ENCODE peak calls at places on chromosomes 6 and 20, in four cellular contexts. One of them, this sample, is unnamed.

GRCh38 chr6:130853555-130854183 is 26.5 kb downstream of the SMLR1 start:
- DNase-seq in lung: no peak
- DNase-seq in heart right ventricle: no peak
- DNase-seq in IMR-90: peak; percentile 73
- DNase-seq in this sample: no peak

GRCh38 chr20:20520776-20521175 is 152.9 kb downstream of the INSM1 start:
- DNase-seq in lung: no peak
- DNase-seq in heart right ventricle: no peak
- DNase-seq in IMR-90: peak; percentile 60
- DNase-seq in this sample: no peak

GRCh38 chr6:13304580-13305255 is 23.6 kb downstream of the TBC1D7 start:
- DNase-seq in lung: peak; percentile 23
- DNase-seq in heart right ventricle: no peak
- DNase-seq in IMR-90: no peak
- DNase-seq in this sample: peak; percentile 28

GRCh38 chr20:47888351-47888750 is 103.1 kb upstream of the SULF2 start:
- DNase-seq in lung: no peak
- DNase-seq in heart right ventricle: no peak
- DNase-seq in IMR-90: no peak
- DNase-seq in this sample: no peak

GRCh38 chr6:74100719-74101287 is 404.8 kb downstream of the CD109 start:
- DNase-seq in lung: no peak
- DNase-seq in heart right ventricle: no peak
- DNase-seq in IMR-90: peak; percentile 36
- DNase-seq in this sample: no peak

GRCh38 chr6:84926756-84927155 is 162.4 kb upstream of the TBX18 start:
- DNase-seq in lung: no peak
- DNase-seq in heart right ventricle: no peak
- DNase-seq in IMR-90: no peak
- DNase-seq in this sample: no peak

GRCh38 chr6:165417298-165417865 is 108.0 kb upstream of the C6orf118 start:
- DNase-seq in lung: no peak
- DNase-seq in heart right ventricle: no peak
- DNase-seq in IMR-90: no peak
- DNase-seq in this sample: no peak

GRCh38 chr6:82380566-82381185 is 17.1 kb downstream of the TPBG start:
- DNase-seq in lung: no peak
- DNase-seq in heart right ventricle: no peak
- DNase-seq in IMR-90: no peak
- DNase-seq in this sample: no peak

GRCh38 chr6:33716379-33716778 is 4.9 kb upstream of the UQCC2 start:
- DNase-seq in lung: no peak
- DNase-seq in heart right ventricle: no peak
- DNase-seq in IMR-90: no peak
- DNase-seq in this sample: no peak

GRCh38 chr20:1278993-1279392 is 12.9 kb downstream of the SNPH start:
- DNase-seq in lung: no peak
- DNase-seq in heart right ventricle: no peak
- DNase-seq in IMR-90: no peak
- DNase-seq in this sample: no peak

GRCh38 chr20:37406010-37406998 is 60.4 kb downstream of the SRC start:
- DNase-seq in lung: no peak
- DNase-seq in heart right ventricle: no peak
- DNase-seq in IMR-90: peak; percentile 28
- DNase-seq in this sample: no peak

GRCh38 chr6:50966986-50967385 is 148.3 kb downstream of the TFAP2B start:
- DNase-seq in lung: no peak
- DNase-seq in heart right ventricle: no peak
- DNase-seq in IMR-90: no peak
- DNase-seq in this sample: no peak

GRCh38 chr6:133951881-133952814 is 876 bp upstream of the TBPL1 start:
- DNase-seq in lung: peak; percentile 65
- DNase-seq in heart right ventricle: peak; percentile 71
- DNase-seq in IMR-90: peak; percentile 80
- DNase-seq in this sample: peak; percentile 64

GRCh38 chr6:135475292-135475886 is 22.2 kb downstream of the AHI1 start:
- DNase-seq in lung: no peak
- DNase-seq in heart right ventricle: no peak
- DNase-seq in IMR-90: peak; percentile 73
- DNase-seq in this sample: no peak

GRCh38 chr6:135481786-135482369 is 15.7 kb downstream of the AHI1 start:
- DNase-seq in lung: no peak
- DNase-seq in heart right ventricle: no peak
- DNase-seq in IMR-90: peak; percentile 19
- DNase-seq in this sample: no peak

GRCh38 chr6:135474362-135474761 is 23.2 kb downstream of the AHI1 start:
- DNase-seq in lung: no peak
- DNase-seq in heart right ventricle: no peak
- DNase-seq in IMR-90: no peak
- DNase-seq in this sample: no peak

DNA sequence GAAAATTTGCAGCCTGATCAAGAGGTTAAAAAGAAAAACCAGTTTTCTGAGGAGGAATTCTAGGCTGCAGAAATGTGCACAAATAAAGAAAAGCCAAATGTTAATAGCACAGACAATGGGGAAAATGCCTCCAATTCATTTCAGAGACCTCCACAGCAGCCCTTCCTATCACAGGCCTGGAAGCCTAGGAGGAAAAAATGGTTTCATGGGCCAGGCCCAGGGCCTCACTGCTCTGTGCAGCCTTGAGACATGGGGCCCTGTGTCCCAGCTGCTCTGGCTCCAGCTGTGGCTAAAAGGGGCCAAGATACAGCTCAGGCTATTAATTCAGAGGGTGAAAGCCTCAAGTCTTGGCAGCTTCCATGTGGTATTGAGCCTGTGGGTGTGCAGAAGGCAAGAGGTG is 18.9 kb downstream of the AHI1 start:
- DNase-seq in lung: no peak
- DNase-seq in heart right ventricle: no peak
- DNase-seq in IMR-90: no peak
- DNase-seq in this sample: no peak
- H3K9me3 ChIP-seq in lung: peaks cover 6% of the 10 kb centered on the region
- H3K9me3 ChIP-seq in heart right ventricle: peaks cover 37% of the 10 kb centered on the region
- H3K9me3 ChIP-seq in IMR-90: peaks cover 33% of the 10 kb centered on the region
- H3K9me3 ChIP-seq in this sample: no peaks in the 10 kb centered on the region

DNA sequence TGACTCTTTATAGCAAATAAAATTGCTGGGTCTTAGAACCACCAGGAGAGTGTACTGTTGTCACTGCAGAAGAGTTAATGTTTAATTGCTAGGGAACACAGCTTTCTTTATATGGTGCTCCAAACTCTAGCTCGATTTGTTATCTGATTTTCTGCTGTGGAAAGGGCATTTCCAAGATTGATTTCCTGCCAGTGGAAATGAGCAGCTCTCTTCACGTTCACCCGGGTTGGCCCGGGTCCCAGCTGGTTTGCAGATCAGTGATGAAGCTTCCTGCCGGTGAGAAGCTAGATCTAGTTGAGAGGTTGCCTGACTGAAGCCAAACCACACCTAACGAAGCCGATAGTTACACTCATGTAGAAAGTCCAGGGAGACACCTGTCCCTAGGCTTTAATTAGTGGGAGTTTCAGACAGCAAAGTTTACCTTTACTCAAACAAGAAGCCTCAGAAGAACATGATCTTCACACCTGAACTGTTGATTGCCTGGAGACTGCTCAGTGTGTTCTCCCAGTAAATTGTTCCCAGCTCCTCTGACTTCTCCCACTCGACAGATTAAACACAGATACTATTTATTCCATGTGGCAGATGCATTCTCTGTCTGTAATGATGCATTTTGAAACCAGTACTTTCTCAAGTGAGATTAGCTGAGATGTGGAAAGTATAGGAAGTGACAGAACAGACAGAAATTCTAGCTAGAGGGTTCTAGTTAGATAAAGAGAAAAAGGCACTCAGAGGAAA is 27.8 kb downstream of the PAQR8 start:
- DNase-seq in lung: peak; percentile 53
- DNase-seq in heart right ventricle: no peak
- DNase-seq in IMR-90: peak; percentile 50
- DNase-seq in this sample: peak; percentile 59
- H3K4me3 ChIP-seq in lung: no peak overlapping the region
- H3K4me3 ChIP-seq in heart right ventricle: no peak overlapping the region
- H3K4me3 ChIP-seq in IMR-90: no peak overlapping the region
- H3K4me3 ChIP-seq in this sample: no peak overlapping the region

GRCh38 chr6:35296931-35297330 is 687 bp upstream of the DEF6 start:
- DNase-seq in lung: no peak
- DNase-seq in heart right ventricle: no peak
- DNase-seq in IMR-90: no peak
- DNase-seq in this sample: no peak
- H3K27ac ChIP-seq in lung: no peak overlapping the region
- H3K27ac ChIP-seq in heart right ventricle: peak overlapping the region; percentile 74
- H3K27ac ChIP-seq in IMR-90: no peak overlapping the region
- H3K27ac ChIP-seq in this sample: no peak overlapping the region

GRCh38 chr6:103231185-103231584 is 1628.5 kb downstream of the HACE1 start:
- DNase-seq in lung: no peak
- DNase-seq in heart right ventricle: no peak
- DNase-seq in IMR-90: no peak
- DNase-seq in this sample: no peak

DNA sequence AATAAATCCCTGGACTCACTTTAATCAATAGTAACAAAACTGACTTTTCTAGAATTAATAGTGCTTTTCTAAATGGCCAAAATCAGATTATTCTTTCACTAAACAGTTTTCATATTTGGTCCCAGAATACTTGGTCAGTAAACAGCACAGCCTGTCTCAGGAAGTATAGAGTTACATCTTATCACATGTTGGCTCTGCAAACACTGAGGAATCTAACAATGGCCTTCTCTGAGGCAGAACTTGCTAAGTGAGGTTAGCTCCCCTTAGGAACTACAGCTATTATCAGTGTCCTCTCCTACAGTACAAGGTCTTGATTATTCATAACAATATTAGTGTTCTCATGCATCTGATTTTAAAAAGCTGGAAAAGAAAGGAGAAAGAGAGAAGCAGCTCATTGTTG is 1622.8 kb downstream of the HACE1 start:
- DNase-seq in lung: no peak
- DNase-seq in heart right ventricle: no peak
- DNase-seq in IMR-90: no peak
- DNase-seq in this sample: no peak
- H3K9me3 ChIP-seq in lung: no peaks in the 10 kb centered on the region
- H3K9me3 ChIP-seq in heart right ventricle: no peaks in the 10 kb centered on the region
- H3K9me3 ChIP-seq in IMR-90: peaks cover 4% of the 10 kb centered on the region
- H3K9me3 ChIP-seq in this sample: peaks cover 4% of the 10 kb centered on the region

DNA sequence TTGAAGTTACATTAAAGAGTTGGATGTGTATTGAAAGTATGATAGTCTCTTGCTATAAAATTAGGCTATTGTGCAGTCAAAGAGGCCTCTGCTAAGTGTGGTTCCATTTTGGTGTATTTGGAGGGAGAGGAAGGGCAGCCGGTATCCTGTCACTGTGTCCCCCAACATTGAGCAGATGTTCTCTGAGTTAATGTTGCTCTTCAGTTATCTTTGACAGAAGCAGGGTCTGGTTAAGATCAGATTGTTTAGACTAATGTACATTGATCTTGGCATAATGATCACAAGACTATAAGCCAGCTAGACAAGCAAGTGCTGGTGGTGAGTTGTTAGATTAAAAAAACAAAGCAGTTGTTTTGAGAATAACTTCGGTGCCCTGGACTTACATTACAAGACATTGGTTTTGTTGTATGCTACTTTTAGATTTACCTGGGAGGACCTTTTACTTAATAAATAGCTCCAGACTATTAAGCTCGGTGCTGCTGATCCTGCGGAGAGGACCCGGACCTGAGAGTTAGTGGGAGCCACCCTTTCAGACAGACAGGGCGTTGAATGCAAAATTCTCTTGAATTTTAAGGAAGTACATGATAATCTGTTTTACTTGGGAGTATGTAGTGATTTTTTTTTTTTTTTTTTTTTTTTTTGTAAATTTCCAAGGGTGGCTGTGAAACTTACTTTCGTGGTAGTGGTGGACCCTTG is 97.8 kb downstream of the JARID2 start:
- DNase-seq in lung: no peak
- DNase-seq in heart right ventricle: no peak
- DNase-seq in IMR-90: no peak
- DNase-seq in this sample: no peak
- H3K4me3 ChIP-seq in lung: no peak overlapping the region
- H3K4me3 ChIP-seq in heart right ventricle: no peak overlapping the region
- H3K4me3 ChIP-seq in IMR-90: no peak overlapping the region
- H3K4me3 ChIP-seq in this sample: no peak overlapping the region